ENCODE peak calls at places on chromosome 21, in nine cellular contexts. U, H, E, R, O, W, Z, V and Y are unnamed samples.

GRCh38 chr21:43854773-43855633 is 10.0 kb upstream of the AGPAT3 start:
- DNase-seq in U (no peak), H (no peak), E (no peak), R (peak), O (peak), W (no peak), Z (peak), V (no peak), Y (peak)

GRCh38 chr21:41641821-41642368 is 125.0 kb downstream of the RIPK4 start:
- DNase-seq in U (peak), H (no peak), E (no peak), R (no peak), O (no peak), W (peak), Z (no peak), V (peak), Y (no peak)

GRCh38 chr21:39175154-39175553 is 8.1 kb downstream of the PSMG1 start:
- DNase-seq in U (no peak), H (no peak), E (no peak), R (no peak), O (peak), W (peak), Z (peak), V (peak), Y (peak)

GRCh38 chr21:45995686-45996179 is 14.2 kb downstream of the COL6A1 start:
- DNase-seq in U (peak), H (no peak), E (peak), R (no peak), O (no peak), W (no peak), Z (no peak), V (peak), Y (no peak)

GRCh38 chr21:29904359-29905282 is 35.2 kb downstream of the GRIK1 start:
- DNase-seq in U (no peak), H (no peak), E (peak), R (peak), O (no peak), W (peak), Z (no peak), V (peak), Y (no peak)

GRCh38 chr21:28827422-28827821 is 165.3 kb downstream of the LTN1 start:
- DNase-seq in U (no peak), H (no peak), E (no peak), R (no peak), O (no peak), W (no peak), Z (no peak), V (no peak), Y (no peak)

GRCh38 chr21:38752051-38752505 is 53.7 kb upstream of the ETS2 start:
- DNase-seq in U (no peak), H (no peak), E (no peak), R (no peak), O (no peak), W (no peak), Z (no peak), V (no peak), Y (no peak)

GRCh38 chr21:45957986-45958610 is 23.5 kb upstream of the COL6A1 start:
- DNase-seq in U (no peak), H (no peak), E (no peak), R (no peak), O (no peak), W (peak), Z (no peak), V (no peak), Y (no peak)

GRCh38 chr21:27129215-27129614 is 162.3 kb upstream of the ADAMTS5 start:
- DNase-seq in U (no peak), H (no peak), E (no peak), R (no peak), O (no peak), W (no peak), Z (no peak), V (no peak), Y (no peak)

GRCh38 chr21:35520869-35521268 is 471.8 kb upstream of the RUNX1 start:
- DNase-seq in U (no peak), H (no peak), E (no peak), R (no peak), O (no peak), W (no peak), Z (no peak), V (no peak), Y (no peak)

GRCh38 chr21:38478782-38479181 is 19.5 kb downstream of the ERG start:
- DNase-seq in U (no peak), H (no peak), E (no peak), R (no peak), O (no peak), W (peak), Z (peak), V (no peak), Y (no peak)

GRCh38 chr21:38258803-38259485 is 2.2 kb downstream of the KCNJ15 start:
- DNase-seq in U (no peak), H (no peak), E (no peak), R (no peak), O (no peak), W (peak), Z (no peak), V (peak), Y (no peak)

GRCh38 chr21:38913120-38913975 is 107.6 kb downstream of the ETS2 start:
- DNase-seq in U (peak), H (peak), E (peak), R (peak), O (no peak), W (peak), Z (no peak), V (peak), Y (no peak)

GRCh38 chr21:33811147-33812024 is 104.2 kb downstream of the ATP5PO start:
- DNase-seq in U (no peak), H (no peak), E (no peak), R (no peak), O (no peak), W (no peak), Z (peak), V (no peak), Y (no peak)

GRCh38 chr21:33434770-33435360 is 31.7 kb downstream of the IFNGR2 start:
- DNase-seq in U (peak), H (no peak), E (no peak), R (peak), O (peak), W (peak), Z (peak), V (peak), Y (no peak)

GRCh38 chr21:15631342-15631741 is 98.4 kb upstream of the USP25 start:
- DNase-seq in U (no peak), H (no peak), E (no peak), R (no peak), O (no peak), W (peak), Z (no peak), V (peak), Y (no peak)

GRCh38 chr21:38995071-38995669 is 188.1 kb downstream of the PSMG1 start:
- DNase-seq in U (no peak), H (no peak), E (no peak), R (no peak), O (no peak), W (no peak), Z (no peak), V (no peak), Y (no peak)

GRCh38 chr21:34280389-34280795 is 83.4 kb upstream of the KCNE2 start:
- DNase-seq in U (no peak), H (no peak), E (no peak), R (peak), O (no peak), W (peak), Z (no peak), V (no peak), Y (no peak)

GRCh38 chr21:35303085-35303484 is 254.0 kb upstream of the RUNX1 start:
- DNase-seq in U (peak), H (no peak), E (no peak), R (no peak), O (no peak), W (peak), Z (no peak), V (peak), Y (no peak)

GRCh38 chr21:38956791-38957571 is 151.3 kb downstream of the ETS2 start:
- DNase-seq in U (no peak), H (no peak), E (no peak), R (peak), O (no peak), W (no peak), Z (no peak), V (no peak), Y (no peak)

GRCh38 chr21:38849776-38850175 is 44.0 kb downstream of the ETS2 start:
- DNase-seq in U (no peak), H (no peak), E (no peak), R (no peak), O (no peak), W (no peak), Z (no peak), V (no peak), Y (no peak)

GRCh38 chr21:38958940-38959685 is 153.4 kb downstream of the ETS2 start:
- DNase-seq in U (no peak), H (no peak), E (no peak), R (peak), O (no peak), W (peak), Z (no peak), V (no peak), Y (no peak)

GRCh38 chr21:26686278-26686677 is 113.2 kb upstream of the CYYR1 start:
- DNase-seq in U (no peak), H (peak), E (peak), R (no peak), O (peak), W (peak), Z (peak), V (peak), Y (peak)

GRCh38 chr21:33931799-33932390 is 16.3 kb upstream of the ATP5PO start:
- DNase-seq in U (no peak), H (no peak), E (no peak), R (peak), O (no peak), W (peak), Z (no peak), V (peak), Y (peak)

GRCh38 chr21:28899744-28900143 is 92.9 kb downstream of the LTN1 start:
- DNase-seq in U (no peak), H (no peak), E (no peak), R (no peak), O (no peak), W (peak), Z (peak), V (peak), Y (no peak)

GRCh38 chr21:26843912-26844257 is 1.3 kb downstream of the ADAMTS1 start:
- DNase-seq in U (no peak), H (no peak), E (no peak), R (no peak), O (no peak), W (peak), Z (peak), V (peak), Y (no peak)

GRCh38 chr21:39597595-39598185 is 15.1 kb upstream of the B3GALT5 start:
- DNase-seq in U (no peak), H (no peak), E (no peak), R (no peak), O (no peak), W (no peak), Z (no peak), V (no peak), Y (no peak)

GRCh38 chr21:34073749-34074282 is 438 bp downstream of the MRPS6 start:
- DNase-seq in U (no peak), H (peak), E (no peak), R (peak), O (peak), W (no peak), Z (peak), V (peak), Y (peak)

GRCh38 chr21:21971384-21971783 is 973.2 kb downstream of the NCAM2 start:
- DNase-seq in U (no peak), H (no peak), E (no peak), R (no peak), O (no peak), W (no peak), Z (no peak), V (peak), Y (no peak)

GRCh38 chr21:26966978-26967913 is at the start of gene ADAMTS5:
- DNase-seq in U (no peak), H (peak), E (peak), R (no peak), O (no peak), W (peak), Z (no peak), V (peak), Y (no peak)

GRCh38 chr21:35102488-35103407 is 53.6 kb upstream of the RUNX1 start:
- DNase-seq in U (no peak), H (no peak), E (no peak), R (peak), O (peak), W (peak), Z (no peak), V (no peak), Y (peak)

GRCh38 chr21:17602874-17603273 is 9.8 kb downstream of the BTG3 start:
- DNase-seq in U (peak), H (no peak), E (no peak), R (no peak), O (no peak), W (peak), Z (no peak), V (peak), Y (no peak)

GRCh38 chr21:46116846-46117585 is 19.1 kb downstream of the COL6A2 start:
- DNase-seq in U (no peak), H (peak), E (peak), R (no peak), O (no peak), W (peak), Z (no peak), V (peak), Y (no peak)

GRCh38 chr21:29168874-29169273 is 38.4 kb downstream of the MAP3K7CL start:
- DNase-seq in U (peak), H (no peak), E (no peak), R (no peak), O (no peak), W (no peak), Z (no peak), V (peak), Y (no peak)

GRCh38 chr21:41283211-41283818 is 33.3 kb upstream of the FAM3B start:
- DNase-seq in U (peak), H (peak), E (peak), R (peak), O (peak), W (peak), Z (peak), V (peak), Y (peak)

GRCh38 chr21:41215856-41216408 is 48.0 kb downstream of the BACE2 start:
- DNase-seq in U (no peak), H (no peak), E (no peak), R (no peak), O (no peak), W (no peak), Z (no peak), V (no peak), Y (no peak)

GRCh38 chr21:34184232-34184631 is 110.9 kb downstream of the MRPS6 start:
- DNase-seq in U (no peak), H (no peak), E (no peak), R (no peak), O (no peak), W (no peak), Z (no peak), V (no peak), Y (no peak)

GRCh38 chr21:39022901-39023693 is 160.2 kb downstream of the PSMG1 start:
- DNase-seq in U (no peak), H (no peak), E (no peak), R (peak), O (no peak), W (peak), Z (no peak), V (no peak), Y (peak)

GRCh38 chr21:42786884-42787283 is 92.5 kb downstream of the WDR4 start:
- DNase-seq in U (no peak), H (no peak), E (no peak), R (no peak), O (no peak), W (no peak), Z (no peak), V (no peak), Y (no peak)

GRCh38 chr21:42794551-42794950 is 84.8 kb downstream of the WDR4 start:
- DNase-seq in U (no peak), H (no peak), E (no peak), R (no peak), O (no peak), W (no peak), Z (no peak), V (no peak), Y (no peak)

GRCh38 chr21:42787613-42788012 is 91.7 kb downstream of the WDR4 start:
- DNase-seq in U (no peak), H (no peak), E (no peak), R (no peak), O (no peak), W (no peak), Z (no peak), V (no peak), Y (no peak)

GRCh38 chr21:42793774-42794173 is 85.6 kb downstream of the WDR4 start:
- DNase-seq in U (no peak), H (no peak), E (no peak), R (no peak), O (no peak), W (no peak), Z (no peak), V (no peak), Y (no peak)

DNA sequence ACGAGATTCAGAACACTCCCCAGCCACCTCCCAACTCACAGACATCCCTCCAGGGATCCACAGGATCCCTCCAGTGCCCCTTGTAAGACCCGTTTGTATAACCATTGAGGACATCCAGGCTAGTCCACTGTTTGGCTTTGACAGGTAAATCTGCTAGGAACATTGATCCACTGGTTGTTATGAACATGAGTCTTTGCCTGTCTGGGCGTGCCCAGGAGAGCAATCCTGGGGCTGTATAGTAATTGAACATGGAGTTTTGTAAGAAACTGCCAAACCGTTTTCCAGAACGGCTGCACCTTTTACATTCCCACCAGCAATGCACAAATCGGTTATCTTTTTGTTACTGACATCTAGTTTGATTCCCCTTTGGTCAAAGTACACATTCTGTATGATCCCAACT is 88.8 kb downstream of the WDR4 start:
- DNase-seq in U (no peak), H (no peak), E (no peak), R (no peak), O (no peak), W (no peak), Z (no peak), V (no peak), Y (no peak)
- H3K4me2 ChIP-seq in U (no peak), H (no peak), E (no peak), R (no peak), O (no peak), W (no peak), Z (no peak), V (no peak), Y (no peak)

GRCh38 chr21:25421327-25422028 is 185.8 kb downstream of the MRPL39 start:
- DNase-seq in U (no peak), H (no peak), E (peak), R (peak), O (peak), W (peak), Z (peak), V (peak), Y (peak)
- H3K4me2 ChIP-seq in U (no peak), H (no peak), E (no peak), R (no peak), O (peak), W (no peak), Z (peak), V (no peak), Y (peak)

GRCh38 chr21:44954281-44954771 is 14.5 kb downstream of the SLX9 start:
- DNase-seq in U (no peak), H (no peak), E (no peak), R (no peak), O (no peak), W (no peak), Z (no peak), V (no peak), Y (no peak)
- H3K4me2 ChIP-seq in U (no peak), H (no peak), E (no peak), R (no peak), O (no peak), W (no peak), Z (no peak), V (no peak), Y (no peak)

GRCh38 chr21:31693222-31693621 is 33.7 kb downstream of the SOD1 start:
- DNase-seq in U (no peak), H (no peak), E (no peak), R (no peak), O (no peak), W (no peak), Z (no peak), V (no peak), Y (no peak)

GRCh38 chr21:31687108-31687507 is 27.6 kb downstream of the SOD1 start:
- DNase-seq in U (no peak), H (no peak), E (no peak), R (no peak), O (no peak), W (no peak), Z (no peak), V (no peak), Y (no peak)

GRCh38 chr21:31686272-31686913 is 26.9 kb downstream of the SOD1 start:
- DNase-seq in U (no peak), H (no peak), E (no peak), R (no peak), O (no peak), W (no peak), Z (no peak), V (no peak), Y (no peak)

GRCh38 chr21:31684918-31685317 is 25.4 kb downstream of the SOD1 start:
- DNase-seq in U (no peak), H (no peak), E (no peak), R (no peak), O (no peak), W (no peak), Z (no peak), V (no peak), Y (no peak)

GRCh38 chr21:31688603-31689368 is 29.3 kb downstream of the SOD1 start:
- DNase-seq in U (no peak), H (no peak), E (no peak), R (no peak), O (no peak), W (no peak), Z (no peak), V (no peak), Y (no peak)
- H3K4me2 ChIP-seq in U (no peak), H (no peak), E (no peak), R (no peak), O (no peak), W (no peak), Z (no peak), V (no peak), Y (no peak)

GRCh38 chr21:36642777-36643176 is 56.1 kb upstream of the SIM2 start:
- DNase-seq in U (no peak), H (no peak), E (no peak), R (no peak), O (no peak), W (no peak), Z (no peak), V (no peak), Y (no peak)

GRCh38 chr21:36643374-36644250 is 55.3 kb upstream of the SIM2 start:
- DNase-seq in U (no peak), H (no peak), E (no peak), R (no peak), O (no peak), W (no peak), Z (no peak), V (peak), Y (no peak)

GRCh38 chr21:36640260-36641244 is 58.4 kb upstream of the SIM2 start:
- DNase-seq in U (peak), H (no peak), E (peak), R (no peak), O (no peak), W (no peak), Z (no peak), V (peak), Y (no peak)

GRCh38 chr21:36641346-36641745 is 57.6 kb upstream of the SIM2 start:
- DNase-seq in U (no peak), H (no peak), E (no peak), R (no peak), O (no peak), W (no peak), Z (no peak), V (no peak), Y (no peak)

GRCh38 chr21:36641886-36642285 is 57.0 kb upstream of the SIM2 start:
- DNase-seq in U (no peak), H (no peak), E (no peak), R (no peak), O (no peak), W (no peak), Z (no peak), V (no peak), Y (no peak)
- H3K4me2 ChIP-seq in U (no peak), H (no peak), E (no peak), R (no peak), O (no peak), W (no peak), Z (no peak), V (no peak), Y (no peak)